ENCODE peak calls at places on chromosome 2, in nine cellular contexts. Y is brain pericyte; W is substantia nigra; Q is cerebellum; E is activated CD8-positive, alpha-beta memory T cell treated with anti-CD3 and anti-CD28 coated beads for 1 hour; N is NCI-H2081; L is MM.1S; X is iris pigment epithelial cell; F is nephron progenitor cell. G is an unnamed sample.
A peak's percentile ranks its signal among the peaks of the same experiment; 100 is the strongest.

GRCh38 chr2:139353874-139354273 is 573.7 kb upstream of the NXPH2 start:
- DNase-seq in Y (no peak), W (no peak), Q (no peak), E (no peak), N (no peak), L (no peak), X (no peak), F (no peak), G (no peak)

GRCh38 chr2:11746807-11747459 is 501 bp downstream of the LPIN1 start:
- DNase-seq in Y (no peak), W (no peak), Q (peak; percentile 36), E (no peak), N (no peak), L (peak; percentile 44), X (peak; percentile 36), F (no peak), G (peak; percentile 28)

GRCh38 chr2:121049921-121050585 is 234.9 kb downstream of the TFCP2L1 start:
- DNase-seq in Y (no peak), W (no peak), Q (no peak), E (no peak), N (no peak), L (no peak), X (no peak), F (no peak), G (no peak)

GRCh38 chr2:120243211-120243610 is 9.4 kb upstream of the RALB start:
- DNase-seq in Y (no peak), W (no peak), Q (no peak), E (no peak), N (no peak), L (no peak), X (peak; percentile 54), F (no peak), G (no peak)

GRCh38 chr2:73979686-73980085 is 5.0 kb upstream of the TET3 start:
- DNase-seq in Y (no peak), W (no peak), Q (no peak), E (no peak), N (no peak), L (no peak), X (peak; percentile 91), F (no peak), G (peak; percentile 86)

GRCh38 chr2:220076734-220077133 is 449.3 kb downstream of the SLC4A3 start:
- DNase-seq in Y (peak; percentile 65), W (no peak), Q (no peak), E (no peak), N (no peak), L (no peak), X (peak; percentile 80), F (no peak), G (peak; percentile 5)

GRCh38 chr2:202025816-202026215 is 7.8 kb upstream of the FZD7 start:
- DNase-seq in Y (no peak), W (no peak), Q (no peak), E (no peak), N (no peak), L (no peak), X (peak; percentile 81), F (no peak), G (no peak)

GRCh38 chr2:17319090-17319489 is 199.2 kb downstream of the RAD51AP2 start:
- DNase-seq in Y (no peak), W (no peak), Q (no peak), E (no peak), N (no peak), L (no peak), X (no peak), F (no peak), G (no peak)

GRCh38 chr2:19109521-19109920 is 248.9 kb downstream of the OSR1 start:
- DNase-seq in Y (no peak), W (no peak), Q (peak; percentile 66), E (no peak), N (no peak), L (no peak), X (no peak), F (no peak), G (peak; percentile 22)

GRCh38 chr2:220165401-220165800 is 538.0 kb downstream of the SLC4A3 start:
- DNase-seq in Y (no peak), W (no peak), Q (no peak), E (no peak), N (peak; percentile 48), L (no peak), X (no peak), F (no peak), G (no peak)

GRCh38 chr2:159904127-159904564 is 106.1 kb upstream of the CD302 start:
- DNase-seq in Y (no peak), W (no peak), Q (no peak), E (peak; percentile 26), N (no peak), L (no peak), X (no peak), F (no peak), G (no peak)

GRCh38 chr2:101120124-101120996 is 30.8 kb downstream of the TBC1D8 start:
- DNase-seq in Y (peak; percentile 32), W (no peak), Q (peak; percentile 17), E (no peak), N (no peak), L (no peak), X (peak; percentile 63), F (no peak), G (peak; percentile 95)

GRCh38 chr2:212299943-212300342 is 238.7 kb downstream of the ERBB4 start:
- DNase-seq in Y (no peak), W (no peak), Q (no peak), E (no peak), N (peak; percentile 22), L (no peak), X (no peak), F (no peak), G (no peak)

GRCh38 chr2:36704475-36705150 is 8.1 kb downstream of the VIT start:
- DNase-seq in Y (no peak), W (no peak), Q (no peak), E (no peak), N (no peak), L (no peak), X (no peak), F (no peak), G (no peak)

GRCh38 chr2:134379722-134380121 is 125.8 kb downstream of the MGAT5 start:
- DNase-seq in Y (no peak), W (no peak), Q (no peak), E (no peak), N (no peak), L (no peak), X (no peak), F (no peak), G (no peak)

GRCh38 chr2:211351998-211352397 is 795.6 kb downstream of the CPS1 start:
- DNase-seq in Y (peak; percentile 6), W (peak; percentile 4), Q (no peak), E (no peak), N (no peak), L (no peak), X (no peak), F (no peak), G (peak; percentile 3)

GRCh38 chr2:237097911-237098702 is 12.4 kb downstream of the COPS8 start:
- DNase-seq in Y (peak; percentile 24), W (no peak), Q (no peak), E (no peak), N (no peak), L (no peak), X (peak; percentile 97), F (no peak), G (peak; percentile 99)

GRCh38 chr2:158115202-158115783 is 13.6 kb downstream of the UPP2 start:
- DNase-seq in Y (no peak), W (no peak), Q (no peak), E (no peak), N (no peak), L (no peak), X (no peak), F (no peak), G (no peak)

GRCh38 chr2:238370482-238371372 is 50.4 kb downstream of the TRAF3IP1 start:
- DNase-seq in Y (no peak), W (no peak), Q (no peak), E (peak; percentile 18), N (peak; percentile 64), L (peak; percentile 50), X (peak; percentile 68), F (peak; percentile 61), G (peak; percentile 71)

GRCh38 chr2:222561817-222562424 is 94.0 kb downstream of the FARSB start:
- DNase-seq in Y (no peak), W (no peak), Q (peak; percentile 59), E (no peak), N (peak; percentile 69), L (peak; percentile 47), X (peak; percentile 51), F (peak; percentile 58), G (peak; percentile 53)

GRCh38 chr2:128638311-128638710 is 319.6 kb upstream of the HS6ST1 start:
- DNase-seq in Y (no peak), W (no peak), Q (no peak), E (no peak), N (no peak), L (no peak), X (no peak), F (no peak), G (no peak)

GRCh38 chr2:195898505-195898904 is 170.1 kb downstream of the DNAH7 start:
- DNase-seq in Y (peak; percentile 96), W (no peak), Q (peak; percentile 8), E (no peak), N (no peak), L (no peak), X (peak; percentile 100), F (no peak), G (peak; percentile 99)

GRCh38 chr2:100730290-100730868 is 89.6 kb upstream of the NPAS2 start:
- DNase-seq in Y (peak; percentile 44), W (no peak), Q (no peak), E (no peak), N (no peak), L (peak; percentile 27), X (peak; percentile 77), F (peak; percentile 35), G (peak; percentile 70)

G was measured in LHCN-M2.